ENCODE peak calls at places on chromosome 7, in five cellular contexts. T is cardiac fibroblast; I is AG10803; F is activated CD8-positive, alpha-beta T cell treated with anti-CD3 and anti-CD28 coated beads for 36 hours; W is NCI-H1694. U is an unnamed sample.

GRCh38 chr7:51138121-51139085 is 178.2 kb downstream of the COBL start:
- DNase-seq in T (no peak), I (no peak), F (no peak), W (no peak), U (no peak)

GRCh38 chr7:63031838-63032436 is 966.7 kb upstream of the ZNF722 start:
- DNase-seq in T (no peak), I (no peak), F (no peak), W (no peak), U (no peak)

GRCh38 chr7:128408709-128409434 is 910 bp downstream of the IMPDH1 start:
- DNase-seq in T (peak), I (no peak), F (no peak), W (no peak), U (peak)

GRCh38 chr7:94971051-94971867 is 63.9 kb downstream of the PPP1R9A start:
- DNase-seq in T (no peak), I (peak), F (no peak), W (no peak), U (no peak)

GRCh38 chr7:138784692-138785091 is 13.1 kb upstream of the TMEM213 start:
- DNase-seq in T (no peak), I (no peak), F (no peak), W (no peak), U (peak)

GRCh38 chr7:43890468-43890867 is 15.9 kb downstream of the URGCP start:
- DNase-seq in T (no peak), I (no peak), F (no peak), W (no peak), U (no peak)

GRCh38 chr7:106068538-106068961 is 43.6 kb downstream of the SYPL1 start:
- DNase-seq in T (no peak), I (no peak), F (no peak), W (no peak), U (no peak)

GRCh38 chr7:47045169-47045568 is 536.7 kb downstream of the TNS3 start:
- DNase-seq in T (peak), I (no peak), F (no peak), W (no peak), U (no peak)

GRCh38 chr7:28078036-28078901 is 102.3 kb downstream of the JAZF1 start:
- DNase-seq in T (peak), I (peak), F (peak), W (peak), U (peak)

GRCh38 chr7:115707684-115708341 is 322.8 kb downstream of the TFEC start:
- DNase-seq in T (no peak), I (no peak), F (no peak), W (peak), U (no peak)

GRCh38 chr7:50357346-50357745 is 52.8 kb downstream of the IKZF1 start:
- DNase-seq in T (no peak), I (no peak), F (no peak), W (no peak), U (no peak)

GRCh38 chr7:140738280-140738679 is 41.8 kb downstream of the NDUFB2 start:
- DNase-seq in T (no peak), I (no peak), F (no peak), W (no peak), U (no peak)

GRCh38 chr7:6533893-6534804 is 17.1 kb downstream of the GRID2IP start:
- DNase-seq in T (no peak), I (no peak), F (peak), W (no peak), U (no peak)

GRCh38 chr7:143408686-143409551 is at the start of gene EPHA1:
- DNase-seq in T (no peak), I (no peak), F (peak), W (no peak), U (no peak)

GRCh38 chr7:74479961-74480829 is 26.5 kb downstream of the GTF2IRD1 start:
- DNase-seq in T (peak), I (peak), F (peak), W (peak), U (peak)

GRCh38 chr7:44145969-44146897 is 5.1 kb upstream of the MYL7 start:
- DNase-seq in T (peak), I (peak), F (peak), W (no peak), U (peak)

GRCh38 chr7:41870017-41870416 is 167.1 kb upstream of the INHBA start:
- DNase-seq in T (peak), I (peak), F (no peak), W (no peak), U (no peak)

GRCh38 chr7:121544726-121545125 is 148.6 kb upstream of the FAM3C start:
- DNase-seq in T (peak), I (peak), F (peak), W (no peak), U (peak)

GRCh38 chr7:116229359-116229758 is 19.0 kb downstream of the TES start:
- DNase-seq in T (no peak), I (no peak), F (no peak), W (no peak), U (no peak)

GRCh38 chr7:133649593-133649992 is 396.7 kb downstream of the EXOC4 start:
- DNase-seq in T (peak), I (peak), F (no peak), W (no peak), U (peak)

GRCh38 chr7:22662490-22663145 is 64.4 kb upstream of the IL6 start:
- DNase-seq in T (no peak), I (no peak), F (no peak), W (no peak), U (no peak)

GRCh38 chr7:64838691-64839090 is 44.5 kb downstream of the ZNF138 start:
- DNase-seq in T (no peak), I (no peak), F (no peak), W (no peak), U (no peak)

GRCh38 chr7:135976312-135977019 is 693 bp downstream of the MTPN start:
- DNase-seq in T (no peak), I (no peak), F (peak), W (no peak), U (no peak)

GRCh38 chr7:95511716-95512260 is 26.0 kb downstream of the ASB4 start:
- DNase-seq in T (peak), I (peak), F (peak), W (peak), U (peak)

GRCh38 chr7:154750353-154750801 is 252.5 kb downstream of the PAXIP1 start:
- DNase-seq in T (no peak), I (no peak), F (no peak), W (no peak), U (no peak)

GRCh38 chr7:156781972-156782371 is 111.0 kb downstream of the LMBR1 start:
- DNase-seq in T (no peak), I (no peak), F (no peak), W (no peak), U (no peak)

GRCh38 chr7:158894825-158895224 is 38.5 kb downstream of the DYNC2I1 start:
- DNase-seq in T (no peak), I (no peak), F (no peak), W (no peak), U (no peak)

GRCh38 chr7:154484943-154485342 is 432.7 kb downstream of the DPP6 start:
- DNase-seq in T (no peak), I (no peak), F (no peak), W (no peak), U (no peak)

GRCh38 chr7:98283127-98283886 is 1.8 kb downstream of the BRI3 start:
- DNase-seq in T (peak), I (peak), F (no peak), W (no peak), U (peak)

GRCh38 chr7:47283497-47284131 is 298.3 kb downstream of the TNS3 start:
- DNase-seq in T (no peak), I (no peak), F (no peak), W (no peak), U (no peak)

GRCh38 chr7:155972247-155972646 is 160.0 kb upstream of the SHH start:
- DNase-seq in T (no peak), I (no peak), F (no peak), W (no peak), U (no peak)

GRCh38 chr7:103573479-103574058 is 127.6 kb upstream of the SLC26A5 start:
- DNase-seq in T (peak), I (peak), F (no peak), W (peak), U (peak)

GRCh38 chr7:3232228-3232627 is 68.8 kb upstream of the SDK1 start:
- DNase-seq in T (peak), I (no peak), F (no peak), W (no peak), U (peak)

GRCh38 chr7:122310119-122311021 is 5.8 kb upstream of the FEZF1 start:
- DNase-seq in T (peak), I (peak), F (no peak), W (no peak), U (peak)

GRCh38 chr7:157485361-157485831 is 148.6 kb downstream of the DNAJB6 start:
- DNase-seq in T (no peak), I (no peak), F (no peak), W (no peak), U (no peak)

GRCh38 chr7:126589068-126589684 is 663.6 kb downstream of the GRM8 start:
- DNase-seq in T (no peak), I (no peak), F (no peak), W (no peak), U (no peak)

GRCh38 chr7:44213872-44214595 is 13.3 kb downstream of the YKT6 start:
- DNase-seq in T (peak), I (peak), F (no peak), W (peak), U (peak)

GRCh38 chr7:158495780-158496179 is 91.8 kb downstream of the PTPRN2 start:
- DNase-seq in T (peak), I (no peak), F (peak), W (peak), U (peak)

GRCh38 chr7:152902870-152903860 is 143.6 kb downstream of the ACTR3B start:
- DNase-seq in T (no peak), I (no peak), F (no peak), W (no peak), U (no peak)

U was measured in choroid plexus epithelial cell.